ENCODE peak calls at places on chromosomes 16 and 17, in five cellular contexts. Y is HCT116, M is A549, L is SK-N-SH, J is Panc1. W is an unnamed sample.

GRCh38 chr17:73481672-73482071 is 162.6 kb downstream of the SDK2 start:
- DNase-seq in Y (no peak), M (no peak), L (no peak), J (no peak), W (no peak)

GRCh38 chr16:48354877-48355585 is 30.2 kb downstream of the SIAH1 start:
- DNase-seq in Y (no peak), M (no peak), L (no peak), J (no peak), W (no peak)

GRCh38 chr17:38632334-38632733 is 26.6 kb upstream of the SRCIN1 start:
- DNase-seq in Y (no peak), M (no peak), L (no peak), J (no peak), W (no peak)

GRCh38 chr17:71677444-71677843 is 443.4 kb upstream of the SOX9 start:
- DNase-seq in Y (no peak), M (no peak), L (no peak), J (no peak), W (no peak)

GRCh38 chr17:44892250-44892649 is 7.0 kb downstream of the EFTUD2 start:
- DNase-seq in Y (no peak), M (no peak), L (no peak), J (no peak), W (no peak)

GRCh38 chr16:30954993-30955392 is 2.6 kb upstream of the SETD1A start:
- DNase-seq in Y (no peak), M (no peak), L (no peak), J (no peak), W (no peak)

GRCh38 chr17:55314784-55315491 is 50.2 kb downstream of the HLF start:
- DNase-seq in Y (no peak), M (no peak), L (no peak), J (no peak), W (no peak)

GRCh38 chr17:79919164-79919585 is 79.9 kb upstream of the CBX4 start:
- DNase-seq in Y (no peak), M (peak; percentile 74), L (peak; percentile 95), J (no peak), W (peak; percentile 0)

GRCh38 chr16:4475880-4476790 is at the start of gene HMOX2:
- DNase-seq in Y (peak; percentile 90), M (peak; percentile 95), L (peak; percentile 94), J (peak; percentile 85), W (peak; percentile 94)

GRCh38 chr16:11868412-11868980 is 17.2 kb upstream of the RSL1D1 start:
- DNase-seq in Y (no peak), M (no peak), L (no peak), J (no peak), W (no peak)

GRCh38 chr17:31269178-31269577 is 27.9 kb downstream of the OMG start:
- DNase-seq in Y (no peak), M (no peak), L (no peak), J (no peak), W (no peak)

GRCh38 chr16:88772871-88773811 is 11.9 kb downstream of the PIEZO1 start:
- DNase-seq in Y (no peak), M (no peak), L (no peak), J (no peak), W (no peak)

GRCh38 chr17:16662936-16663335 is 9.3 kb upstream of the ZNF624 start:
- DNase-seq in Y (no peak), M (no peak), L (no peak), J (no peak), W (no peak)

GRCh38 chr17:83179378-83179777 is 100.0 kb downstream of the METRNL start:
- DNase-seq in Y (no peak), M (no peak), L (no peak), J (no peak), W (no peak)

GRCh38 chr16:8632675-8633182 is 11.2 kb downstream of the METTL22 start:
- DNase-seq in Y (no peak), M (no peak), L (no peak), J (no peak), W (no peak)

GRCh38 chr17:50830994-50831393 is 4.4 kb upstream of the WFIKKN2 start:
- DNase-seq in Y (no peak), M (no peak), L (peak; percentile 61), J (no peak), W (peak; percentile 33)

GRCh38 chr16:84313921-84314320 is 19.2 kb downstream of the WFDC1 start:
- DNase-seq in Y (no peak), M (no peak), L (no peak), J (no peak), W (no peak)

DNA sequence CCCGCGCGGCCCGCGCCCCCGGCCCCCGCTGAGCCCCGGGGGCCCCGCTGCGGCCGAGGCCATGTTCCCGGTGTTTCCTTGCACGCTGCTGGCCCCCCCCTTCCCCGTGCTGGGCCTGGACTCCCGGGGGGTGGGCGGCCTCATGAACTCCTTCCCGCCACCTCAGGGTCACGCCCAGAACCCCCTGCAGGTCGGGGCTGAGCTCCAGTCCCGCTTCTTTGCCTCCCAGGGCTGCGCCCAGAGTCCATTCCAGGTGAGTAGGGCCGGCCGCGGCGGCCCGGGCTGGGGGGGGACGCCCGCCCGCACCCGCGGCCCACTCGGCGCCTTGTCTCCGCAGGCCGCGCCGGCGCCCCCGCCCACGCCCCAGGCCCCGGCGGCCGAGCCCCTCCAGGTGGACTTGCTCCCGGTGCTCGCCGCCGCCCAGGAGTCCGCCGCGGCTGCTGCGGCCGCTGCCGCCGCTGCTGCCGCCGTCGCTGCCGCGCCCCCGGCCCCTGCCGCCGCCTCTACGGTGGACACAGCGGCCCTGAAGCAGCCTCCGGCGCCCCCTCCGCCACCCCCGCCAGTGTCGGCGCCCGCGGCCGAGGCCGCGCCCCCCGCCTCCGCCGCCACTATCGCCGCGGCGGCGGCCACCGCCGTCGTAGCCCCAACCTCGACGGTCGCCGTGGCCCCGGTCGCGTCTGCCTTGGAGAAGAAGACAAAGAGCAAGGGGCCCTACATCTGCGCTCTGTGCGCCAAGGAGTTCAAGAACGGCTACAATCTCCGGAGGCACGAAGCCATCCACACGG is 504 bp downstream of the MAZ start:
- DNase-seq in Y (no peak), M (peak; percentile 88), L (peak; percentile 70), J (no peak), W (peak; percentile 76)
- TF ChIP-seq REST in Y (no peak), M (no peak), L (no peak), J (no peak), W (no peak)

GRCh38 chr17:48489781-48490180 is 41.0 kb downstream of the HOXB1 start:
- DNase-seq in Y (no peak), M (no peak), L (no peak), J (no peak), W (no peak)

GRCh38 chr17:48490391-48491026 is 40.3 kb downstream of the HOXB1 start:
- DNase-seq in Y (no peak), M (no peak), L (no peak), J (no peak), W (no peak)

GRCh38 chr17:48494335-48494734 is 36.5 kb downstream of the HOXB1 start:
- DNase-seq in Y (no peak), M (no peak), L (no peak), J (no peak), W (no peak)

GRCh38 chr17:48491527-48492273 is 39.1 kb downstream of the HOXB1 start:
- DNase-seq in Y (no peak), M (no peak), L (no peak), J (no peak), W (no peak)

DNA sequence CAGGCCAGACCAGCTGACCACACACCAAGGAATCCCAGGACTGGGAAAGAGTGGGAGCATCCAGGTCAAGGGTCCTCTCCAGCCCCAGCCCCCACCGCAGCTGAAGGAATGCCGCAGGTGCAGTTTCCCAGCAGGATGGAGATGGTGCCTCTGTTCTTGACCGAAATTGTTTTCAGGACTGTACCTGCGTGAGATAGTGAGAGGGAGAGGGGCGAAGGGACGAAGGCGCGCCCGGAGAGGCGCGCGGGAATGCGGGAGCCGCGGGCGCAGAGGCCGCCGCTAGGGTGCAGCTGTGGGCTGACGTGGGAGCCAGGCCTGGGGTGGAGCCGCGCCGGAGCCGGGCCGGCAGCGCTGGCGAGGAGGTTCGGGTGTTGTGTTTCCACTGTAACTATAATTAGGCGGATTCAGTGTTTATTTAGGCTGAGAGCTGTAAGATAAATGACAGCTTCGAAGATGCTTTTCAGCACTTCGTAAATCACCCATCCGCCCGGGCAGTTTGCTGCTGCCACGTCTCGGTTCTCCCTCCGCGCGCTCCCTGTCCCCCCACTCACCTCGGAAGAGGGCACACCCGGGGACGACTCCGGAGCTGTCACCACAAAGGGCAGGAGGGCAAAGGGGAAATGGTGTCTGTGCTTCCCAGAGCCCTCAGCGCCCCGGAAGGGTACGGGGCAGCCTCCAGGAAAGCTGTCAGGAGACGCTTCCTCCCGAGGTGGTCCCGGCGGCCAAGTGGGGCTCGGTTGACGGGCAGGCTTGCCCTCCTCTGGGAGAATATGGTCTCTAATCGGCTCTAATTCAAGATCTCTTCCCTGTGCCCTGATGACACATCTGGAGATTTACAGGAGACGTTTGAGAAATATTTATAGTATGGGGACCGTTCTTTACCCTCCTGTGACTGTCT is 38.2 kb downstream of the HOXB1 start:
- DNase-seq in Y (no peak), M (peak; percentile 66), L (peak; percentile 81), J (no peak), W (peak; percentile 72)
- TF ChIP-seq REST in Y (no peak), M (no peak), L (no peak), J (no peak), W (no peak)

GRCh38 chr17:2054740-2055493 is at the start of gene HIC1:
- DNase-seq in Y (no peak), M (peak; percentile 74), L (peak; percentile 93), J (no peak), W (peak; percentile 82)

GRCh38 chr17:2055494-2056220 is 754 bp downstream of the HIC1 start:
- DNase-seq in Y (no peak), M (no peak), L (no peak), J (no peak), W (no peak)

GRCh38 chr17:2053380-2054261 is 1.3 kb upstream of the HIC1 start:
- DNase-seq in Y (no peak), M (peak; percentile 84), L (peak; percentile 68), J (no peak), W (peak; percentile 88)

GRCh38 chr17:2056221-2057129 is 1.6 kb downstream of the HIC1 start:
- DNase-seq in Y (no peak), M (no peak), L (no peak), J (no peak), W (peak; percentile 66)

GRCh38 chr17:2054262-2054739 is 602 bp upstream of the HIC1 start:
- DNase-seq in Y (no peak), M (peak; percentile 83), L (peak; percentile 76), J (no peak), W (peak; percentile 57)
- TF ChIP-seq REST in Y (no peak), M (peak; percentile 52), L (no peak), J (peak; percentile 43), W (no peak)

GRCh38 chr16:73171380-73171779 is 123.5 kb upstream of the ZFHX3 start:
- DNase-seq in Y (no peak), M (no peak), L (peak; percentile 42), J (no peak), W (no peak)

GRCh38 chr16:73173396-73173795 is 125.5 kb upstream of the ZFHX3 start:
- DNase-seq in Y (no peak), M (no peak), L (no peak), J (no peak), W (no peak)

GRCh38 chr16:73172621-73173312 is 124.8 kb upstream of the ZFHX3 start:
- DNase-seq in Y (no peak), M (no peak), L (peak; percentile 80), J (no peak), W (peak; percentile 70)

GRCh38 chr16:73171901-73172619 is 124.1 kb upstream of the ZFHX3 start:
- DNase-seq in Y (no peak), M (no peak), L (peak; percentile 28), J (no peak), W (no peak)

DNA sequence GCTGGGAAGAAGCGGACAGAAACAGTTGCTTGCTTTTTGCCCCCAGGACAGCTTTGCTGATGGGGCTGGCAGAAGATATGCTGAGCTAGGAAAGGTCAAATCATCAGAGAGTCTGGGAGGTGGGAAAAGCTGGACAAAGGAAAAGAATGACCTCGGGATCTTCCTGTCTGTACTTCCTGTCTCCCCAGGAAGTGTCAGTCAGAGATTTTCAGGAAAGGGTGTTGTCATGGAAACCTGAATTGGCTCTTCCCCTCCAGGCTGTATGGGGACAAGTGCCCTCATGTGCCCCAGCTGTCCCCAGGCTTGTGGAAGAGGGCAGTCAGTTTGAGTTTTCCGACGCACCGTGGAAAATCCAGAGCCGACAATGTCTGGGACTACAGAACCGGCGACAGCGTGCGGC is 122.7 kb upstream of the ZFHX3 start:
- DNase-seq in Y (no peak), M (no peak), L (peak; percentile 53), J (no peak), W (no peak)
- TF ChIP-seq REST in Y (no peak), M (no peak), L (no peak), J (no peak), W (no peak)